ENCODE peak calls at places on chromosomes 1 and 21, in four cellular contexts. D is kidney, L is ovary, B is astrocyte of the cerebellum. I is an unnamed sample.

GRCh38 chr1:175237389-175237788 is 44.8 kb upstream of the KIAA0040 start:
- DNase-seq in B (no peak), L (no peak), D (no peak), I (no peak)

GRCh38 chr1:24803220-24803619 is 58.0 kb downstream of the CLIC4 start:
- DNase-seq in L (no peak), B (no peak), D (no peak), I (no peak)

GRCh38 chr21:41112740-41113692 is 54.9 kb upstream of the BACE2 start:
- DNase-seq in L (no peak), D (no peak), B (peak; percentile 94), I (peak; percentile 85)

GRCh38 chr1:216183007-216183406 is 240.2 kb downstream of the USH2A start:
- DNase-seq in L (no peak), B (peak; percentile 5), D (no peak), I (no peak)

GRCh38 chr1:116256875-116257823 is 115.9 kb upstream of the ATP1A1 start:
- DNase-seq in B (no peak), L (no peak), D (no peak), I (no peak)

GRCh38 chr1:155932085-155932484 is 2.1 kb downstream of the KHDC4 start:
- DNase-seq in L (no peak), B (no peak), D (no peak), I (no peak)

GRCh38 chr1:196007763-196008162 is 600.5 kb downstream of the KCNT2 start:
- DNase-seq in L (no peak), D (no peak), B (no peak), I (no peak)

GRCh38 chr21:34744801-34745200 is 76.0 kb downstream of the CLIC6 start:
- DNase-seq in L (no peak), D (no peak), B (no peak), I (no peak)

GRCh38 chr1:241531195-241532172 is 694 bp upstream of the KMO start:
- DNase-seq in D (no peak), B (peak; percentile 68), L (no peak), I (peak; percentile 37)

GRCh38 chr1:213669964-213670691 is 317.6 kb upstream of the PROX1 start:
- DNase-seq in L (no peak), D (no peak), B (no peak), I (no peak)

GRCh38 chr21:34513109-34513675 is 1.2 kb upstream of the KCNE1 start:
- DNase-seq in D (no peak), B (no peak), L (no peak), I (no peak)

GRCh38 chr1:90154711-90155110 is 159.8 kb downstream of the ZNF326 start:
- DNase-seq in L (no peak), D (no peak), B (no peak), I (no peak)

GRCh38 chr1:90143522-90144050 is 148.7 kb downstream of the ZNF326 start:
- DNase-seq in L (no peak), D (no peak), B (no peak), I (no peak)

GRCh38 chr1:90144820-90145219 is 149.9 kb downstream of the ZNF326 start:
- DNase-seq in L (no peak), D (no peak), B (no peak), I (no peak)

GRCh38 chr1:90147093-90147492 is 152.2 kb downstream of the ZNF326 start:
- DNase-seq in B (no peak), L (no peak), D (no peak), I (no peak)

GRCh38 chr1:90149101-90149500 is 154.2 kb downstream of the ZNF326 start:
- DNase-seq in B (no peak), D (no peak), L (no peak), I (no peak)
- TF ChIP-seq CTCF in B (no peak), D (no peak), L (no peak), I (no peak)

GRCh38 chr1:4796161-4796998 is 142.0 kb downstream of the AJAP1 start:
- DNase-seq in L (no peak), B (no peak), D (no peak), I (no peak)
- TF ChIP-seq CTCF in L (no peak), B (no peak), D (no peak), I (no peak)

GRCh38 chr1:92601044-92601443 is 114.3 kb upstream of the GFI1 start:
- DNase-seq in B (no peak), D (no peak), L (no peak), I (no peak)

GRCh38 chr1:92599184-92599583 is 112.5 kb upstream of the GFI1 start:
- DNase-seq in B (peak; percentile 24), L (no peak), D (no peak), I (peak; percentile 23)
- TF ChIP-seq CTCF in B (no peak), L (no peak), D (peak; percentile 4), I (peak; percentile 36)

DNA sequence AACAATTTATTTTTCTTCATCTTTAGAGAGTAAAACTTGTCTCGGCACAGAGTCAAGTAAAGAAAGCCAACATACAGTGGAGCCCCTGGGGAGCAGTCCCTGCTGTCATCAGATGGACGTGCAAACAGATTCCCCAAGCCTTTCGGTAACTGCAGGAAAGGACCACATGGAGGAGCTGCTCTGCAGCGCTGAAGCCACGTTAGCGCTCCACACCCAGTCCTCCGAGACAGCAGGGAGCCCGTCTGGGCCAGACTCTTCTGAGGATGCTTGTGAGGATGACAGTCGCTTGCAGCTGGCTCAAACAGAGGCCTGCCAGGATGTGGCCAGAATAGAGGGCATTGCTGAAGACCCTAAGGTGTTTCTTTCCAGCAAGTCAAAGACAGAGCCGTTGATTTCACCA is 77.1 kb upstream of the SCCPDH start:
- DNase-seq in B (peak; percentile 12), D (peak; percentile 80), L (no peak), I (peak; percentile 20)
- TF ChIP-seq CTCF in B (peak; percentile 71), D (peak; percentile 36), L (no peak), I (peak; percentile 78)

GRCh38 chr1:17027403-17027802 is 15.7 kb upstream of the ATP13A2 start:
- DNase-seq in D (no peak), B (no peak), L (no peak), I (peak; percentile 63)
- TF ChIP-seq CTCF in D (no peak), B (no peak), L (no peak), I (no peak)

DNA sequence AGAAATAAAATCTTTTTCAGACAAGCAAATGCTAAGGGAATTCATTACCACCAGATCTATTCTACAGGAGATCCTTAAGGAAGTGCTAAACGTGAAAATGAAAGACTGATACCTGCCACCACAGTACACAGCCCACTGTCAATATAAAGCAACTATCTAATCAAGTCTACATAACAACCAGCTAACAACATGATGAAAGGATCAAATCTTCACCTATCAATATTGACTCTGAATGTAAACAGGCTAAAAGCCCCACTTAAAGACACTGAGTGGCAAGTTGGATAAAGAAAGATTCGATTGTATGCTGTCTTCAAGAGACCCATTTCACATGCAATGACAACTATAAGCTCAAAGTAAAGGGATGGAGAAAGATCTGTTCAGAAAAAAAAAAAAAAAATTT is 492.4 kb downstream of the COL11A1 start:
- DNase-seq in B (no peak), D (no peak), L (no peak), I (no peak)
- TF ChIP-seq CTCF in B (no peak), D (no peak), L (no peak), I (no peak)

GRCh38 chr1:27130798-27131197 is 24.1 kb downstream of the SLC9A1 start:
- DNase-seq in B (no peak), L (no peak), D (no peak), I (no peak)

GRCh38 chr1:27129225-27129624 is 25.7 kb downstream of the SLC9A1 start:
- DNase-seq in B (no peak), D (no peak), L (no peak), I (no peak)

GRCh38 chr1:27124405-27124804 is 30.5 kb downstream of the SLC9A1 start:
- DNase-seq in D (no peak), L (no peak), B (no peak), I (no peak)

GRCh38 chr1:27122652-27123051 is 32.3 kb downstream of the SLC9A1 start:
- DNase-seq in D (peak; percentile 88), L (peak; percentile 44), B (no peak), I (no peak)

GRCh38 chr1:27127419-27127818 is 27.5 kb downstream of the SLC9A1 start:
- DNase-seq in B (no peak), L (no peak), D (no peak), I (no peak)
- TF ChIP-seq CTCF in B (peak; percentile 21), L (no peak), D (no peak), I (no peak)

DNA sequence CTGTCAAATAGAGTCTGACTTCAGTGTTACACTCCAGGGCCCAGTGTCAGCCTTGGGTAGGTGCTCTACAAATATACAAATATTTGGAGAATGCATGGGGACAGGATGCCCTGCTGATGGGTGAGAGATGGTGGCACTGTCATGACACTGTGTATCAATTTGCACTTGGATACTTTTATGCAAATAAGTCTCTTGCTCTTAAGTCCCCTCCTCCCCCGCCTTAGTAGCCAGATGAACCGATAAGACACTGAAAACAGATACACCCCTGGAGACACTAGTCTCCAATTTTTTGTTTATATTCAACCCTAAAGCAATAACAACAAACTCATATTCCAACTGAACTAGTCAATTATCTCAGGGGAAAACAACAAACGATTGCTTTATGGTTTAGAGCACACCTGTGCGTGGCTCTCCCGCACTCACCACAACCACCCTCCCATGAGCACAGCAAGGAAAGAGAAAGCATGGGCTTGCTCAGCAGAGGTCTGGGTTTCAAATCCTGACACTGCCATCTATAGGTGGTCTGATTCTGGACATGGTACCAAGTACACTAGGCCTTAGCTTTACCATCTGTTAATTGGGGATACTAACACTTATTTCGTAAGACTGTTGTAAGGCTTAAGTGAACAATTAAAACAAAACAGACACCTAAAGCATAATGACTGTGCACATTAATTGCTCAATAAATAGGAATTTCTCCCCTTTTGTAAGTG is 50.3 kb downstream of the HIVEP3 start:
- DNase-seq in B (no peak), L (no peak), D (no peak), I (no peak)
- TF ChIP-seq CTCF in B (no peak), L (no peak), D (no peak), I (no peak)